ENCODE peak calls at places on chromosomes 12 and 14, in eight cellular contexts. W, O, P, K, J, N, B and G are unnamed samples.

GRCh38 chr12:45122776-45123380 is 72.0 kb upstream of the DBX2 start:
- DNase-seq in K (no peak), J (no peak), B (no peak), W (no peak), N (no peak), P (no peak), O (peak; percentile 46), G (no peak)

GRCh38 chr12:67035121-67035520 is 234.0 kb upstream of the CAND1 start:
- DNase-seq in W (no peak), O (no peak), B (no peak), P (no peak), J (no peak), K (no peak), N (no peak), G (no peak)

GRCh38 chr12:96177013-96177412 is 17.2 kb upstream of the ELK3 start:
- DNase-seq in B (peak; percentile 66), P (no peak), W (no peak), O (peak; percentile 60), K (no peak), N (peak; percentile 48), J (peak; percentile 10), G (peak; percentile 54)

GRCh38 chr12:100716658-100716948 is 78.0 kb upstream of the ANO4 start:
- DNase-seq in B (no peak), K (no peak), N (no peak), W (no peak), J (no peak), O (no peak), P (no peak), G (no peak)

GRCh38 chr14:77965050-77965449 is 165.1 kb downstream of the ADCK1 start:
- DNase-seq in K (no peak), N (no peak), J (no peak), P (no peak), O (no peak), B (no peak), W (no peak), G (no peak)

GRCh38 chr14:105855893-105856675 is 329.7 kb downstream of the TMEM121 start:
- DNase-seq in W (peak; percentile 17), B (no peak), K (no peak), J (no peak), P (no peak), O (no peak), N (no peak), G (no peak)

GRCh38 chr12:6367969-6368892 is 7.1 kb downstream of the SCNN1A start:
- DNase-seq in J (no peak), K (no peak), W (no peak), O (no peak), B (no peak), N (no peak), P (no peak), G (no peak)

GRCh38 chr12:13257356-13257875 is 60.9 kb downstream of the EMP1 start:
- DNase-seq in K (no peak), J (no peak), O (no peak), N (peak; percentile 55), B (no peak), P (no peak), W (no peak), G (no peak)

GRCh38 chr14:29716150-29716549 is 211.5 kb downstream of the PRKD1 start:
- DNase-seq in B (no peak), N (peak; percentile 26), W (no peak), K (no peak), P (no peak), O (peak; percentile 13), J (no peak), G (peak; percentile 17)

GRCh38 chr12:40181490-40181889 is 43.3 kb upstream of the LRRK2 start:
- DNase-seq in J (no peak), B (no peak), N (no peak), K (no peak), O (no peak), P (no peak), W (no peak), G (no peak)

GRCh38 chr12:116539905-116540482 is 19.2 kb upstream of the MAP1LC3B2 start:
- DNase-seq in W (peak; percentile 59), O (peak; percentile 29), K (no peak), N (no peak), J (no peak), B (no peak), P (no peak), G (peak; percentile 44)

GRCh38 chr14:24115451-24116110 is 832 bp upstream of the NRL start:
- DNase-seq in O (no peak), K (no peak), W (no peak), J (no peak), B (no peak), P (no peak), N (no peak), G (no peak)

GRCh38 chr12:12432373-12432772 is 75.5 kb downstream of the BORCS5 start:
- DNase-seq in W (no peak), O (no peak), N (peak; percentile 15), P (no peak), B (no peak), K (no peak), J (no peak), G (no peak)